ENCODE peak calls at places on chromosomes 3 and 15, in seven cellular contexts. R, G, W, Q, D, X and I are unnamed samples.

GRCh38 chr3:126479642-126480041 is 4.0 kb upstream of the ZXDC start:
- DNase-seq in R (no peak), Q (no peak), W (no peak), X (no peak), G (no peak), D (no peak), I (no peak)

GRCh38 chr3:69542265-69543079 is 156.6 kb upstream of the FRMD4B start:
- DNase-seq in G (no peak), R (no peak), X (no peak), W (no peak), D (no peak), Q (no peak), I (peak; percentile 2)

GRCh38 chr3:38000242-38000916 is 9.8 kb downstream of the VILL start:
- DNase-seq in G (no peak), D (no peak), X (peak; percentile 15), R (peak; percentile 12), Q (no peak), W (no peak), I (no peak)

GRCh38 chr3:64150527-64151238 is 74.6 kb downstream of the PRICKLE2 start:
- DNase-seq in D (peak; percentile 53), X (peak; percentile 29), Q (peak; percentile 82), W (peak; percentile 82), G (peak; percentile 28), R (no peak), I (peak; percentile 83)

GRCh38 chr15:63250312-63250965 is 27.0 kb upstream of the APH1B start:
- DNase-seq in X (no peak), Q (peak; percentile 88), W (no peak), R (no peak), G (no peak), D (peak; percentile 96), I (peak; percentile 98)

GRCh38 chr3:133445111-133445510 is 45.3 kb downstream of the BFSP2 start:
- DNase-seq in D (no peak), W (peak; percentile 44), X (no peak), G (no peak), R (no peak), Q (no peak), I (no peak)

GRCh38 chr3:127339016-127339415 is 51.2 kb upstream of the PRR20G start:
- DNase-seq in W (no peak), Q (no peak), D (no peak), R (no peak), G (no peak), X (no peak), I (no peak)

GRCh38 chr15:72472907-72473669 is 1.0 kb upstream of the ARIH1 start:
- DNase-seq in X (no peak), R (no peak), Q (peak; percentile 54), D (no peak), G (no peak), W (no peak), I (no peak)

GRCh38 chr15:65323071-65323511 is 18.6 kb downstream of the RNU5B-1 start:
- DNase-seq in R (peak; percentile 87), Q (peak; percentile 73), D (no peak), W (peak; percentile 41), G (no peak), X (no peak), I (peak; percentile 35)

GRCh38 chr15:82530606-82531379 is 9.5 kb downstream of the RPS17 start:
- DNase-seq in W (peak; percentile 84), D (no peak), Q (peak; percentile 61), G (peak; percentile 80), X (peak; percentile 49), R (peak; percentile 65), I (peak; percentile 78)

GRCh38 chr3:43686333-43686699 is 4.4 kb upstream of the ABHD5 start:
- DNase-seq in D (no peak), G (no peak), W (no peak), X (no peak), Q (no peak), R (no peak), I (no peak)

GRCh38 chr3:89145995-89146394 is 38.6 kb downstream of the EPHA3 start:
- DNase-seq in W (no peak), Q (peak; percentile 80), R (no peak), G (no peak), X (peak; percentile 43), D (peak; percentile 73), I (peak; percentile 96)

GRCh38 chr15:69194854-69195253 is 34.4 kb downstream of the GLCE start:
- DNase-seq in Q (peak; percentile 11), X (no peak), G (no peak), R (peak; percentile 16), D (no peak), W (no peak), I (peak; percentile 5)

GRCh38 chr15:97078556-97078955 is 748.1 kb downstream of the NR2F2 start:
- DNase-seq in G (no peak), R (no peak), W (no peak), X (no peak), D (no peak), Q (no peak), I (no peak)

GRCh38 chr15:23663232-23663631 is 15.6 kb upstream of the MAGEL2 start:
- DNase-seq in X (no peak), W (no peak), R (no peak), D (no peak), Q (no peak), G (no peak), I (no peak)

GRCh38 chr3:149247025-149247710 is 25.5 kb upstream of the CP start:
- DNase-seq in R (no peak), D (no peak), X (no peak), W (no peak), G (no peak), Q (peak; percentile 26), I (peak; percentile 48)
- H3K4me3 ChIP-seq in R (no peak overlapping the region), D (no peak overlapping the region), X (no peak overlapping the region), W (no peak overlapping the region), G (no peak overlapping the region), Q (no peak overlapping the region), I (no peak overlapping the region)

GRCh38 chr3:194777729-194778128 is 92.0 kb downstream of the FAM43A start:
- DNase-seq in Q (no peak), G (no peak), D (no peak), R (no peak), W (no peak), X (no peak), I (no peak)
- TF ChIP-seq CTCF in Q (no peak), G (no peak), D (no peak), R (no peak), W (no peak), X (no peak), I (no peak)

GRCh38 chr3:184453296-184453695 is 73.4 kb downstream of the CHRD start:
- DNase-seq in G (no peak), W (no peak), D (no peak), R (no peak), X (no peak), Q (no peak), I (no peak)

GRCh38 chr3:184455991-184456390 is 76.1 kb downstream of the CHRD start:
- DNase-seq in R (no peak), D (no peak), W (no peak), X (no peak), Q (no peak), G (no peak), I (no peak)

GRCh38 chr3:184448321-184449160 is 68.7 kb downstream of the CHRD start:
- DNase-seq in R (no peak), G (peak; percentile 13), X (no peak), D (peak; percentile 55), W (no peak), Q (peak; percentile 73), I (peak; percentile 77)

GRCh38 chr3:184449161-184449515 is 69.3 kb downstream of the CHRD start:
- DNase-seq in D (no peak), G (no peak), X (no peak), W (no peak), Q (no peak), R (no peak), I (no peak)

DNA sequence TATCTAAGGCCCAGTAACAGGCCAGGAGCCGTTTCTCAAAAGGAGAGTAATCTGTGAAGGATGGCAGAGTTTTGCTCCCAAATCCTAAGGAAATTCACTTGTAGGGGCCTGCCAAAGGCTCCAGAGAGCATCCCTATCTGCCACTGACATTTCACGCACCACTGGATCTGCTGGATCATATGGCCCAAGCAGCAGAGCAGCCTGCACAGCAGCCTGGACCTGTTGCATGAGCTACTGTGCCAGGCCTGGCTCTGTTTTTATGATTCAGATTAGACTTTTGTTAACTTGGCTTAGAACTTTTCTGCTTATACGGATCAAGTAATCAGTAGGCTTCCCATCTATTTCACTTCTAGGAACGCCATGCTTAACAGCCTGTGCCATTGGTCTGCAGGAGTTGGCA is 70.7 kb downstream of the CHRD start:
- DNase-seq in W (no peak), Q (no peak), G (no peak), R (no peak), D (no peak), X (no peak), I (no peak)
- H3K4me3 ChIP-seq in W (no peak overlapping the region), Q (no peak overlapping the region), G (no peak overlapping the region), R (no peak overlapping the region), D (no peak overlapping the region), X (no peak overlapping the region), I (no peak overlapping the region)

DNA sequence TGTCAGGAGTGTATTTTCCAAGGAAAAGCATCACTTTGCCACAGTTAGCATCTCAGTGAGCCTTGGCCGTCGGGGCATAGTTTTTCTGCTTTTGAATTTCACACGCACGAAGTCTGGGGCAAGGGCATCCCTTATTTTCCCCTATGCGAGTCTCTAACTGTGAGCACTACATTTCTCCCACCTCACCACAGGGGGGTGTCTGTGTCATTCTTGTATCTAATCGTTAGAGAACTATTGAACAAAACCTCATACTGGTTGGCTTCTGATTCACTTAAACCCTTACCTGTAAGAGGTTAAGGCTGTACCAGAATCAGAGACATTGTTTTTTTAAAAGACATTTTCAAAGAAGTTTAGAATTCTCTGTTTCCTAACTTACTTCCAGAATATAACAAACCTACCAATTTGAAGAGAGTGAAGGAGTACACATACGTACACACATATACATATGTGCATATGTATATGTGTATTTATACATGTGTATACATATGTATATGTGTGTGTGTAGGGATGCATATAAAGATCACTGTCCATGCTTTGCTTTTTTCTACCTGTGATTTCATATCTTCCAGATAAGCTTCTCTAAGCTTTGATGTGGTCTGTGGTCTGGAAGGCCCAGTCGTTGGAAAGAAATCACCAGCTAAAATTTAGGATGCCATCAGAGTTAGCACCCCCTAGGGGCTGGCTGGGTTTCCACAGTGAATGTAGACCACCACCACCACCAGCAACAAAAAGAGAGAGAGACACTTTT is 49.4 kb downstream of the MYZAP start:
- DNase-seq in R (no peak), D (peak; percentile 1), W (no peak), G (peak; percentile 63), X (no peak), Q (peak; percentile 46), I (peak; percentile 19)
- TF ChIP-seq CTCF in R (no peak), D (peak; percentile 63), W (no peak), G (peak; percentile 38), X (peak; percentile 28), Q (peak; percentile 54), I (peak; percentile 51)